ENCODE peak calls at places on chromosomes 13 and 19, in four cellular contexts. One of them, this sample, is unnamed.

GRCh38 chr13:36096411-36097184 is 34.6 kb downstream of the DCLK1 start:
- DNase-seq in GM12878: no peak
- DNase-seq in K562: no peak
- DNase-seq in HepG2: no peak
- DNase-seq in this sample: no peak

GRCh38 chr19:23547816-23548430 is 139.1 kb downstream of the ZNF675 start:
- DNase-seq in K562: no peak
- DNase-seq in GM12878: no peak
- DNase-seq in HepG2: no peak
- DNase-seq in this sample: no peak

GRCh38 chr13:31161583-31162150 is at the start of gene HSPH1:
- DNase-seq in K562: peak
- DNase-seq in GM12878: peak
- DNase-seq in HepG2: peak
- DNase-seq in this sample: peak

GRCh38 chr19:7191946-7192691 is 102.1 kb downstream of the INSR start:
- DNase-seq in HepG2: no peak
- DNase-seq in K562: no peak
- DNase-seq in GM12878: no peak
- DNase-seq in this sample: no peak

GRCh38 chr19:3039641-3040077 is 10.6 kb upstream of the TLE2 start:
- DNase-seq in GM12878: no peak
- DNase-seq in K562: no peak
- DNase-seq in HepG2: peak
- DNase-seq in this sample: no peak

GRCh38 chr19:19504754-19505668 is 10.3 kb downstream of the TSSK6 start:
- DNase-seq in K562: no peak
- DNase-seq in GM12878: no peak
- DNase-seq in HepG2: no peak
- DNase-seq in this sample: no peak

GRCh38 chr13:104532131-104532530 is 1465.9 kb upstream of the SLC10A2 start:
- DNase-seq in K562: no peak
- DNase-seq in GM12878: no peak
- DNase-seq in HepG2: no peak
- DNase-seq in this sample: no peak

GRCh38 chr13:111566567-111566966 is 246.1 kb downstream of the TEX29 start:
- DNase-seq in K562: no peak
- DNase-seq in GM12878: no peak
- DNase-seq in HepG2: no peak
- DNase-seq in this sample: no peak

GRCh38 chr19:17560205-17560595 is 4.8 kb downstream of the COLGALT1 start:
- DNase-seq in K562: no peak
- DNase-seq in HepG2: no peak
- DNase-seq in GM12878: no peak
- DNase-seq in this sample: no peak

GRCh38 chr13:45195421-45195820 is 5.4 kb downstream of the KCTD4 start:
- DNase-seq in GM12878: no peak
- DNase-seq in K562: no peak
- DNase-seq in HepG2: no peak
- DNase-seq in this sample: no peak

GRCh38 chr19:50249636-50250035 is 46.2 kb downstream of the MYH14 start:
- DNase-seq in GM12878: no peak
- DNase-seq in HepG2: no peak
- DNase-seq in K562: no peak
- DNase-seq in this sample: no peak

DNA sequence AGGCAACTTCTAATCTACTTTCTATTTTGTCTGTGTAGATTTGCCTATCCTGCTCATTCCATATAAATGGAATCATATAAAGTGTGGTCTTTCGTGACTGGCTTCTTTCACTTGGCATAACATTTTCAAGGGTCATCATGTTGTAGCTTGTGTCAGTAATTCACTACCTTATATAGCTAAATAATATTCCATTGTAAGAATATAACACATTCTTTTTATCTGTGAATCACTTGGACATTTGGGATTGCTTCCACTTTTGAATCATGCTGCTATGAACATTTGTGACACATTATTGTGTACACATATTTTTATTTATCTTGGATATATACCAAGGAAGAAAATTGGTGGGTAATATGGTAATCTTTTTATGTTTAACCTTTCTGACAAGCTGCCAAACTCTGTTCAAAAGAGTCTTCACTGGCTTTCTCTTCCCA is 89.0 kb upstream of the CSNK1A1L start:
- DNase-seq in K562: no peak
- DNase-seq in HepG2: no peak
- DNase-seq in GM12878: no peak
- DNase-seq in this sample: no peak
- TF ChIP-seq FOXM1 in K562: no peak
- TF ChIP-seq FOXM1 in HepG2: no peak
- TF ChIP-seq FOXM1 in GM12878: no peak
- TF ChIP-seq FOXM1 in this sample: no peak

DNA sequence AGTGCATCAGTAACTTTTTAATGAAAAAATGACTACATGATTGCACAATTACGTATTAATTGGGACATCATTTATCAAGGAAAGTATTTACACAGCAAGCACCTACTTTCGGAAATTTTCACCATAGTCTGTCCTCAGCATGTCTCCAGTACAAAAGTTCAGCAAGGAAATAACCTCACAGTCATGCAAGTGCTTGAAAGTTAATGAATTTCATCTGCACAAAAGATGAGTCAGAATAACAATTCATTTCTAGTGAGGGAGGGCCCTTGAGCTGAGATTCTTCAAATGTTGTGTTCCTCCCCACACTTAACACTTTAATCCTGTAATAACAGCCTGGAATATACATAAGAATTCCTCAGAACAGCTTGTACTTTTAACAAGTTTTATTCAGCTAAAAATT is 49.0 kb upstream of the OXGR1 start:
- DNase-seq in K562: no peak
- DNase-seq in HepG2: no peak
- DNase-seq in GM12878: no peak
- DNase-seq in this sample: no peak
- TF ChIP-seq TARDBP in K562: no peak
- TF ChIP-seq TARDBP in HepG2: no peak
- TF ChIP-seq TARDBP in GM12878: no peak
- TF ChIP-seq TARDBP in this sample: no peak

DNA sequence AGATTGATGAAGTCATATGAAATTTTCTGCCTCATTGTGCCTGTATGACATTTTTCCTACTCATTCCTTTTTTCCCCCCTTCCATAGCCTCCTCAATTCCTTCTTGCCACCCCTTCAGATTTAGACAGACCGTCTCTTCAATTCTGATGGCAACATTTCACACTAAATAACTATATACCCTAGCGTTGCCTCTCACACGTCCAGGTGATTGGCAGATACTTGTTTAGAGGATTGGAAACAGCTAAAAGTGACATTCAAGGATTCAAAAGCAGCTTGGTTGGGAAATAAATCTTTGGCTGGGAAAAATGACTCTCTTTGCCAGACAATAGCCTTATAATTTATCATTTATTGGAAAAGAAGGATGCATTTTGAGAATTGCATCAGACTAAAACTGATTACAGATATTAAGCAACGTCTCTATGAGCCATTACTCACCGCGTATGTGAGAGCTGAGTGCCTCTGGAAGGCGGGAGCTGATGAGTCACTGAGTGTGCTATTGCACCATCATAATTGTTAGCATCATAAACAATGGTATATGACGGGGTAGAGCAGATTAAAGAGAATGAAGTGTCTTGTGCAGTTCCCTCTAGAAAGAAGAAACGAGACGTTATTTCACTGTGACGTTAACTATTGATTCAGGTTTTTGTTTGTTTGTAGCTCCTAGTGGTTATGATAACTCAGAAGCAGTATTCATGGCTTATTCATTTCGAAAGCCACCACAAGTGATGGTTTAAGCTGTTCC is 61.1 kb upstream of the FAM216B start:
- DNase-seq in K562: no peak
- DNase-seq in GM12878: peak
- DNase-seq in HepG2: peak
- DNase-seq in this sample: peak
- TF ChIP-seq FOXM1 in K562: no peak
- TF ChIP-seq FOXM1 in GM12878: no peak
- TF ChIP-seq FOXM1 in HepG2: no peak
- TF ChIP-seq FOXM1 in this sample: no peak

DNA sequence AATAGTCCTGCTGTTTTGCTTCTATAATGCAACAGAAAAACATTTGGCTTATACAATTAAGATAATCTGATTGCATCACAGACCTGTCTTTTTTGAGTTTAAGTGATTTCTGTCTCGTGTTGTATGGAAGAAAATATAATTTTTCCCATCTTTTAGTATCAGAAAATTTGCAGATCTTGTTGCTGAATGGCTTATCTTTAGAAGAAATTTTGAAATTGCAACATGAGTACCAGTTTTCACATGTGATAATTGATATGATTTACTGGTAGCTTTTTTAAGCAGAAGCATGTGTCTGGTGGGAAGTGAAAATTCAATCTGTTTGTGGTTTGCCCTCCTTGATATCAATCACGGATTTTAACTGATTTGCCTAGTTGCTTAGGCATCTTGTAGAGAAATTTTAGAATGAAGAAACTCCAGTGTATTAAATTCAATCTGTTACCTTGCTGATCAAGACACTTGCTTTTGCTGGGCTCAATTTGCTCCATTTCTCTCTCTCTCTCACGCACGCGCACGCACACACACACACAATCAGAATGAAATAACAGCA is 89.8 kb upstream of the MYCBP2 start:
- DNase-seq in GM12878: no peak
- DNase-seq in K562: no peak
- DNase-seq in HepG2: no peak
- DNase-seq in this sample: no peak
- TF ChIP-seq TARDBP in GM12878: no peak
- TF ChIP-seq TARDBP in K562: no peak
- TF ChIP-seq TARDBP in HepG2: no peak
- TF ChIP-seq TARDBP in this sample: no peak

DNA sequence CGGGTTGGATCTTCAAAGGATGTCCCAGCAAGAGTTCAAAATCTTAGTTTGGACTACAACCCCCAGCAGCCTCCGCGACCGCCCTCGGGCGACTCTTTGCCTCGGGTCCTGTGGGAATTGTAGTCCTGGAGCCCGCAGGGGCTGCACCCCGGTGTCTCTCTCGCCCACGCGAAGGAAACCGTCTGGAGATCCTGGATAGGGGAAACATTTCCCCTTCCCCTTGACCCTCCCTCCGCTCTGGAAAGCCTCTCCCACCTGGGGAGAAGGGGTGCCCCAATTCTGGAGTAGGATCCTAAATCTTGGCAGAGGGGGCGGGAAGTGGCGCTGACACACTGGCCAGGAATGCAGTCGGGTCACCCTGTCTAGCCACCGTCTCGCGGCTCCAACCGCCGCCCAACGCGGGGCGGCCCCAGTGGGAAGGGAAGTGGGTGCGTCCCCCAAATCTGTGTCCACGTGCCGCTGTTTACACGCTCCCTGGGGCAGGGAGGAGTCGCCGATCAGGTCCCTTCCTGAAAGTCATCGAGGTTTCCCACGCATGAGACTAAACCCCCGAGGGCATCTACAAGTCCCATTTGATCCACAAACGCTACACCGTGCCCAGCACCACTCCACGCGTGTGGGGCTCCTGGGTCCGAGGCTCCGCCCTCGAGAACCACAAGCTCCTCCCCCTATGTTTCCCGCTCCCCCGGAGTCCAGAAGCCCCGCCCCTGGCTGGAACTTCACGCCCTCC is 731 bp upstream of the PPP1R13L start:
- DNase-seq in K562: peak
- DNase-seq in HepG2: peak
- DNase-seq in GM12878: peak
- DNase-seq in this sample: peak
- TF ChIP-seq FOXM1 in K562: no peak
- TF ChIP-seq FOXM1 in HepG2: no peak
- TF ChIP-seq FOXM1 in GM12878: no peak
- TF ChIP-seq FOXM1 in this sample: no peak

GRCh38 chr13:51784097-51784496 is 19.9 kb downstream of the DHRS12 start:
- DNase-seq in GM12878: no peak
- DNase-seq in K562: no peak
- DNase-seq in HepG2: no peak
- DNase-seq in this sample: no peak

GRCh38 chr13:51782026-51782710 is 21.8 kb downstream of the DHRS12 start:
- DNase-seq in HepG2: peak
- DNase-seq in K562: no peak
- DNase-seq in GM12878: no peak
- DNase-seq in this sample: no peak

GRCh38 chr13:51781246-51782022 is 22.5 kb downstream of the DHRS12 start:
- DNase-seq in HepG2: no peak
- DNase-seq in K562: no peak
- DNase-seq in GM12878: no peak
- DNase-seq in this sample: no peak

GRCh38 chr13:51785592-51786424 is 18.2 kb downstream of the DHRS12 start:
- DNase-seq in HepG2: no peak
- DNase-seq in K562: peak
- DNase-seq in GM12878: no peak
- DNase-seq in this sample: peak

DNA sequence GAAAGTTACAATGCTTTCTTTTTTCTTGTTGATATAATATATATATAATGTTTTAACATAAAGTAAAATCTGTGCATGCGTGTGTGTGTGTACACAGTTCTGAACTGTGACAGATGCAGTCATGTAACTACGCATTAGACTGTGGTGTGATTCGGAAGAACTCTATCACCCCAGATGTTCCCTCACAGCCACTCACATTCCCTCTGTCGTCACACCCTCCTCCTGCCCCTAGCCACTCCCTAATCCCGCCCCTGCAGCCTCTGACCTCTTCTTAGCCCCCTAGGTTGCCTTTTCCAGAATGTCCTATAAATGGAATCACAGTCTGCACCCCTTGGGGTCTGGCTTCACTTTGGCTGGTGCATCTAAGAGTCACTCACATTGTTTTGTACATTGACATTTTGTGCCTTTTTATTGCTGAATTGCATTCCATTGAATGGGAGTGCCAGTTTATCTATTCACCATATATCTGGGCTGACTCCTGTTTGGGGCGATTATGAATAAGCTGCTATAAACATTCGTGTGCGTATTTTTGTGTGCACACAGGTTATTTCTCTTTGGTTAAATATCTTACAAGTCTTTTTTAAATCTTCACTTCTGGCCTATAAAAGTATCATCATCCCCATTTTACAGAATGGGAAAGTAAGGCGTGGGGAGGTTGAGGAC is 20.4 kb downstream of the DHRS12 start:
- DNase-seq in HepG2: no peak
- DNase-seq in K562: no peak
- DNase-seq in GM12878: no peak
- DNase-seq in this sample: no peak
- TF ChIP-seq TARDBP in HepG2: no peak
- TF ChIP-seq TARDBP in K562: no peak
- TF ChIP-seq TARDBP in GM12878: no peak
- TF ChIP-seq TARDBP in this sample: no peak

GRCh38 chr19:15479391-15480345 is at the start of gene PGLYRP2:
- DNase-seq in HepG2: peak
- DNase-seq in K562: no peak
- DNase-seq in GM12878: no peak
- DNase-seq in this sample: no peak
- TF ChIP-seq FOXM1 in HepG2: no peak
- TF ChIP-seq FOXM1 in K562: no peak
- TF ChIP-seq FOXM1 in GM12878: no peak
- TF ChIP-seq FOXM1 in this sample: no peak